ENCODE peak calls at places on chromosomes 3 and 15, in seven cellular contexts. R is osteocyte, S is activated B cell treated with CpG ODN at 0.5 μM for 24 hours, Z is A549, W is nephron progenitor cell, V is dorsolateral prefrontal cortex, D is endothelial cell. B is an unnamed sample.
A peak's percentile ranks its signal among the peaks of the same experiment; 100 is the strongest.

GRCh38 chr3:87120850-87121249 is 106.3 kb upstream of the CHMP2B start:
- DNase-seq in S (no peak), R (no peak), W (no peak), D (no peak), Z (no peak), V (no peak), B (no peak)

GRCh38 chr3:49703443-49703927 is 14.1 kb downstream of the RNF123 start:
- DNase-seq in V (no peak), W (peak; percentile 67), R (no peak), S (peak; percentile 54), Z (peak; percentile 62), D (peak; percentile 71), B (peak; percentile 41)

GRCh38 chr15:61049934-61050333 is 179.2 kb downstream of the RORA start:
- DNase-seq in R (no peak), Z (no peak), V (no peak), W (no peak), D (no peak), S (no peak), B (no peak)

GRCh38 chr3:25899352-25900101 is 109.6 kb downstream of the OXSM start:
- DNase-seq in S (no peak), W (no peak), Z (no peak), V (no peak), D (no peak), R (no peak), B (no peak)

GRCh38 chr3:119631529-119631928 is 28.9 kb downstream of the POPDC2 start:
- DNase-seq in Z (no peak), W (no peak), S (no peak), V (no peak), D (no peak), R (no peak), B (no peak)

GRCh38 chr3:138148503-138148902 is 16.3 kb upstream of the A4GNT start:
- DNase-seq in R (no peak), V (no peak), D (no peak), W (no peak), S (no peak), Z (no peak), B (no peak)

GRCh38 chr3:13537244-13537921 is 11.5 kb upstream of the FBLN2 start:
- DNase-seq in D (no peak), R (no peak), S (no peak), W (no peak), Z (no peak), V (no peak), B (no peak)

GRCh38 chr15:100520132-100520921 is 8.4 kb downstream of the CERS3 start:
- DNase-seq in D (no peak), V (no peak), W (no peak), Z (no peak), R (no peak), S (no peak), B (no peak)

GRCh38 chr3:10471337-10471721 is 34.1 kb downstream of the ATP2B2 start:
- DNase-seq in Z (no peak), R (no peak), S (no peak), D (no peak), W (no peak), V (no peak), B (no peak)

GRCh38 chr3:41117398-41117870 is 81.9 kb upstream of the CTNNB1 start:
- DNase-seq in R (peak; percentile 87), S (peak; percentile 24), Z (no peak), D (no peak), W (no peak), V (peak; percentile 66), B (no peak)

GRCh38 chr3:155093261-155093660 is 13.1 kb downstream of the MME start:
- DNase-seq in Z (no peak), V (no peak), R (no peak), W (no peak), D (no peak), S (no peak), B (no peak)

GRCh38 chr15:71386448-71387236 is 271.4 kb downstream of the THSD4 start:
- DNase-seq in S (no peak), W (no peak), R (no peak), V (no peak), D (peak; percentile 16), Z (no peak), B (no peak)

GRCh38 chr3:173583496-173583895 is 186.0 kb downstream of the NLGN1 start:
- DNase-seq in V (no peak), S (no peak), R (no peak), W (no peak), Z (no peak), D (no peak), B (no peak)

GRCh38 chr3:173584834-173585831 is 187.6 kb downstream of the NLGN1 start:
- DNase-seq in S (no peak), Z (no peak), R (no peak), W (peak; percentile 59), V (peak; percentile 43), D (peak; percentile 69), B (peak; percentile 20)

GRCh38 chr3:173587055-173587454 is 189.5 kb downstream of the NLGN1 start:
- DNase-seq in R (no peak), S (no peak), V (no peak), D (no peak), Z (no peak), W (no peak), B (no peak)

GRCh38 chr3:173586176-173586575 is 188.6 kb downstream of the NLGN1 start:
- DNase-seq in W (no peak), S (no peak), R (no peak), V (no peak), D (no peak), Z (no peak), B (no peak)

DNA sequence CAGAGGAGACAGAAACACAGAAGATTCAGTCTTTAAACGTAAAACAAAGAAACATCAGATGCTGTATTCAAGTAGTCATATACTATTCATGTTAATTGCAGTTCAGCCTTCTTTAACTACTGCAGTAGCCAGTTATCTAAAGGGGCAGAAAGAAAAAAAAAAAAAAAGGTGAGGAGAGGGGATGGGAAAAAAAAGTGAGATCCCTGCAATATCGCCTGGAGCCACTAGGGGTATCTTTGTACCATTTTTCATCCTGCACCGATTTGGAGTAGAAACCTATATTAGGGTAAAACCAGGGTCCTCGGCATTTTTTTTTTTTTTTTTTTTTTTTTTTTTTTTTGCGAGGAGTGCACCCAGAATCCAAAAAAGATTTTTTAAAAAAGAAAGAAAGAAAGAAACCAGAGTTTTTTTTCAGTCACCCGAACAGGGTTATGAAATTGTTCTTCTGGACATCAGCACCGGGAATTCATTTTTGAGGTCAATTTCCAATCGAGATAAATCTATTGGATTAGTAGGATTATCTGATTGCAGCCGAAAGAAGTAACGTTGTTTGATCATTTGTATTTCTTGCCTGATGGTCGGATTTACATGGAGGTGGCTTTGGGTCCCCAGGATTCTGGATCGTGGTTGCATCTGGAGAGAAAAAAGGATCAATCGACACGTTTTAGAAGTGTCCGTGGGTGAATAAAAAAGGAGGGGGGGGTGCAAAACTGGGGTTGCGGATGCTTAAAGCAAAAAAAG is 186.7 kb downstream of the NLGN1 start:
- DNase-seq in R (no peak), Z (no peak), D (peak; percentile 58), W (peak; percentile 59), V (no peak), S (no peak), B (no peak)
- TF ChIP-seq CTCF in R (peak; percentile 76), Z (peak; percentile 23), D (peak; percentile 82), W (peak; percentile 70), V (peak; percentile 70), S (no peak), B (peak; percentile 71)

GRCh38 chr3:52197842-52198625 is at the start of gene ALAS1:
- DNase-seq in V (peak; percentile 84), R (peak; percentile 98), D (peak; percentile 96), S (peak; percentile 98), Z (peak; percentile 78), W (peak; percentile 98), B (peak; percentile 95)
- TF ChIP-seq CTCF in V (peak; percentile 12), R (no peak), D (no peak), S (no peak), Z (no peak), W (peak; percentile 26), B (peak; percentile 42)

GRCh38 chr15:57005244-57005643 is 86.8 kb downstream of the TCF12 start:
- DNase-seq in D (no peak), W (no peak), V (no peak), Z (no peak), R (no peak), S (no peak), B (no peak)

GRCh38 chr15:57003418-57003817 is 85.0 kb downstream of the TCF12 start:
- DNase-seq in R (no peak), W (no peak), S (no peak), D (no peak), V (no peak), Z (no peak), B (no peak)
- TF ChIP-seq CTCF in R (no peak), W (no peak), S (no peak), D (no peak), V (no peak), Z (no peak), B (no peak)

DNA sequence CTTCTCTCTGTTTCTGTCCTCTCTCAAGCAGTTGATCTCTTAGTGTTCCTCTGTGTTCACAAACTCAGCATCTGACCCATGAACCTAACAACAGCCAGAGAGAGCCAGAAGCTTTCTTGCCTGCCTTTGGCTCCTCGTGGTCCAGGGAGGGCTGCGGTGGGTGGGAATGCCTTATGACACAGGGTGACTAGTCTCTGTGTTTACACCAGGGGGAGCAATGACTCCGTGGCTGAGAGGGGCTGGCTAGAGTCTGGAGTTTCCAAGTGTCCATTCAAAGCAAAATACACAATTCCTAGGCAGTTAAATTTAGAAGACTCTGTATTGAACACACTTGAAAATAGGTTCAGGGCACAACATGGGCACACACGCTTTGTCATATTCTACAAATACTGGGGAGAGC is 370.0 kb upstream of the FRG2C start:
- DNase-seq in R (no peak), D (peak; percentile 49), S (no peak), W (peak; percentile 58), V (peak; percentile 20), Z (peak; percentile 4), B (peak; percentile 20)
- TF ChIP-seq CTCF in R (peak; percentile 75), D (peak; percentile 73), S (no peak), W (peak; percentile 65), V (peak; percentile 53), Z (peak; percentile 28), B (peak; percentile 76)

GRCh38 chr15:44194397-44195150 is 497 bp downstream of the FRMD5 start:
- DNase-seq in R (no peak), Z (peak; percentile 30), D (no peak), V (peak; percentile 43), W (no peak), S (peak; percentile 39), B (no peak)

GRCh38 chr15:44199393-44199792 is 4.3 kb upstream of the FRMD5 start:
- DNase-seq in Z (no peak), V (no peak), W (no peak), R (no peak), D (no peak), S (no peak), B (no peak)

GRCh38 chr15:44193651-44194396 is 1.2 kb downstream of the FRMD5 start:
- DNase-seq in D (peak; percentile 7), S (no peak), W (peak; percentile 18), R (no peak), V (no peak), Z (peak; percentile 8), B (no peak)

GRCh38 chr15:44195151-44195740 is at the start of gene FRMD5:
- DNase-seq in W (peak; percentile 94), Z (peak; percentile 83), S (peak; percentile 76), V (peak; percentile 92), D (peak; percentile 92), R (peak; percentile 92), B (peak; percentile 95)
- TF ChIP-seq CTCF in W (peak; percentile 35), Z (no peak), S (no peak), V (peak; percentile 35), D (no peak), R (peak; percentile 40), B (peak; percentile 55)